ENCODE peak calls at places on chromosome 15, in seven cellular contexts. U is coronary artery, Y is SK-N-SH, J is AG09309, X is cardiac muscle cell, K is GM23248, Z is suprapubic skin. H is an unnamed sample.

GRCh38 chr15:86555939-86556725 is 476.5 kb downstream of the AGBL1 start:
- DNase-seq in Y (no peak), J (no peak), K (no peak), U (no peak), Z (no peak), X (no peak), H (no peak)

GRCh38 chr15:41115652-41116115 is 396 bp downstream of the INO80 start:
- DNase-seq in J (no peak), Y (no peak), U (peak), K (no peak), Z (peak), X (peak), H (peak)

GRCh38 chr15:87623832-87624231 is 632.7 kb downstream of the NTRK3 start:
- DNase-seq in K (peak), J (no peak), Z (no peak), Y (no peak), X (no peak), U (no peak), H (peak)

GRCh38 chr15:27527490-27528067 is 556.6 kb downstream of the GABRG3 start:
- DNase-seq in K (no peak), J (no peak), U (no peak), Y (no peak), X (no peak), Z (no peak), H (no peak)

GRCh38 chr15:78508272-78508671 is 895 bp downstream of the HYKK start:
- DNase-seq in K (no peak), J (no peak), Z (no peak), X (no peak), U (no peak), Y (no peak), H (no peak)

GRCh38 chr15:39643747-39644520 is 63.1 kb downstream of the THBS1 start:
- DNase-seq in Z (no peak), Y (no peak), J (no peak), U (no peak), X (no peak), K (peak), H (no peak)

GRCh38 chr15:33586791-33587697 is 276.3 kb downstream of the RYR3 start:
- DNase-seq in K (no peak), X (no peak), Z (no peak), U (no peak), Y (no peak), J (no peak), H (no peak)

GRCh38 chr15:28086175-28086703 is 12.9 kb downstream of the OCA2 start:
- DNase-seq in X (peak), Z (no peak), K (peak), U (no peak), J (no peak), Y (peak), H (peak)

GRCh38 chr15:87347806-87348515 is 908.6 kb downstream of the NTRK3 start:
- DNase-seq in Y (no peak), U (no peak), J (no peak), K (no peak), X (no peak), Z (no peak), H (no peak)

GRCh38 chr15:31774045-31774444 is 256.3 kb upstream of the CHRNA7 start:
- DNase-seq in U (no peak), Y (no peak), Z (no peak), J (no peak), K (no peak), X (no peak), H (no peak)

GRCh38 chr15:63759752-63760151 is 74.0 kb downstream of the HERC1 start:
- DNase-seq in U (no peak), Z (no peak), K (no peak), Y (no peak), J (no peak), X (no peak), H (no peak)

GRCh38 chr15:30791239-30791638 is 112.5 kb upstream of the FAN1 start:
- DNase-seq in Y (peak), Z (no peak), U (no peak), X (no peak), K (peak), J (no peak), H (no peak)

GRCh38 chr15:63291507-63291906 is 14.1 kb downstream of the APH1B start:
- DNase-seq in X (peak), J (peak), U (no peak), K (peak), Z (no peak), Y (no peak), H (no peak)

GRCh38 chr15:70789213-70789612 is 25.9 kb upstream of the UACA start:
- DNase-seq in J (no peak), Y (no peak), K (no peak), Z (no peak), U (no peak), X (peak), H (no peak)

GRCh38 chr15:67406257-67406861 is 114.6 kb upstream of the C15orf61 start:
- DNase-seq in J (no peak), Y (no peak), X (peak), U (no peak), Z (no peak), K (peak), H (no peak)

GRCh38 chr15:74206801-74207281 is 4.3 kb upstream of the STRA6 start:
- DNase-seq in X (peak), Z (no peak), J (no peak), K (no peak), U (no peak), Y (no peak), H (no peak)

GRCh38 chr15:62068071-62068786 is 1.5 kb downstream of the C2CD4A start:
- DNase-seq in Y (peak), Z (peak), U (no peak), X (peak), J (no peak), K (peak), H (peak)

GRCh38 chr15:59301527-59301926 is 71.1 kb downstream of the MYO1E start:
- DNase-seq in Z (no peak), K (no peak), X (no peak), U (no peak), Y (no peak), J (no peak), H (no peak)

GRCh38 chr15:59300618-59301139 is 72.0 kb downstream of the MYO1E start:
- DNase-seq in Z (no peak), X (peak), U (no peak), Y (no peak), K (no peak), J (no peak), H (no peak)

GRCh38 chr15:59298255-59298856 is 74.3 kb downstream of the MYO1E start:
- DNase-seq in Y (no peak), U (no peak), J (no peak), K (peak), Z (no peak), X (no peak), H (no peak)

GRCh38 chr15:59298876-59299275 is 73.8 kb downstream of the MYO1E start:
- DNase-seq in Z (no peak), X (no peak), Y (no peak), J (no peak), U (no peak), K (no peak), H (no peak)

GRCh38 chr15:59299919-59300617 is 72.6 kb downstream of the MYO1E start:
- DNase-seq in J (peak), U (peak), X (peak), Y (no peak), Z (peak), K (peak), H (no peak)
- H3K4me3 ChIP-seq in J (no peak), U (peak), X (no peak), Y (no peak), Z (no peak), K (peak), H (no peak)

DNA sequence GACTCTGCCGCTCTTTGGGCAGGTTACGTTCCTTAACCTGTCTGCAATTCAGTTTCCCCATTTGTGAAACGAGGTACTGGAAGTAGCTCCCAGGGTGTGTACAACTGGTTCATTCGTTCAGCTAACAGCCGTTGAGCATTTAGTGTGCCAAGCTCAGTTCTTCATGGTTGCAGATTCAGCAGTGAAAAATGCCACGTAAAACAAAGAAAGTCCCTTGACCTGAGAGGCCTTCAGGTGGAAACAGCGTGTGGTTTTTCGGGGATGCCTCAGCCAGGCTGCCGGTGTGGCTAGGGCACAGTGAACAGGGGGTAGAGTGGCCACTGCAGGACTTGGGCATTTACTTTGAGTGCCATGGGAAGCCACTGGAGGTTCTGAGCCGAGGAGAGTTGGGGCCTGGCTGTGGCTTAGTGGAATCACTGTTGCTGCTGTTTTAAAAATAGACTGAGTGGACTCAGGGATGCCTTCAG is 4.7 kb downstream of the SYNM start:
- DNase-seq in U (no peak), K (no peak), Y (no peak), J (no peak), Z (no peak), X (no peak), H (no peak)
- H3K4me3 ChIP-seq in U (peak), K (no peak), Y (no peak), J (no peak), Z (no peak), X (no peak), H (no peak)

GRCh38 chr15:43808960-43809678 is 8.7 kb downstream of the HYPK start:
- DNase-seq in X (no peak), J (no peak), K (no peak), Z (no peak), Y (no peak), U (no peak), H (no peak)

GRCh38 chr15:43808435-43808950 is 8.1 kb downstream of the HYPK start:
- DNase-seq in K (no peak), Y (no peak), U (no peak), J (no peak), Z (no peak), X (no peak), H (no peak)
- H3K4me3 ChIP-seq in K (no peak), Y (no peak), U (no peak), J (no peak), Z (no peak), X (no peak), H (no peak)

DNA sequence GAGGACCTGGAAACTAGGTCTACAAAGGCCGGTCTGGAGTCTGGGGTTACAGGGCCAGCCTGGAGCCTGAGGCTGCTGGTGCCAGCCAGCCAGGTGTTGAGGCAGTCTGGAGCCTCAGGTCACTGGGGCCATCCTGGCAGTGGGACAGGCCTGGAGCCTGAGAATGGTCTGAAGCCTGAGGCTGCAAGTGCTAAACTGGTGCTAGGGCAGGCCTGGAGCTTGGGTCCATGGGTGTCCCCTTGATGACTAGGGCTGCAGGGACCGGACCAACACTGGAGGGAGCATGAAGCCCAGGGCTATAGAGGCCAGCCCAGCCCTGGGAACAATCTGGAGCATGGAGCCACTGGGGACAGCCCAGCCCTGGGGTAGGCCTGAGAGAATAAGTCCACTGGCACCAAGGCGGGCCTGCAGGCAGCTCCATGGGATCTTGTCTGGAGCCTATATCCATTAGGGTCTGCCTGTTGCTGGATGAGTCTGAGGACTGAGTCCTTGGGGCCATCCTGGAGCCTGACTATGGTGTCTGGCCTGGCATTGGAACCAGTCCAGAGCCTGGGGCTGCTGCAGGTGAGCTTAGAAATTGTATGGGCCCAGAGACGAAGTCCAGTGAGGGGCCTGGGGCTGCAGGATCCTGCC is 101.9 kb downstream of the GLDN start:
- DNase-seq in K (no peak), Z (no peak), Y (no peak), U (no peak), X (no peak), J (no peak), H (no peak)
- H3K4me3 ChIP-seq in K (no peak), Z (no peak), Y (no peak), U (no peak), X (no peak), J (no peak), H (no peak)

GRCh38 chr15:52256366-52256765 is 39.2 kb downstream of the MYO5C start:
- DNase-seq in Z (peak), X (peak), U (peak), J (peak), K (peak), Y (peak), H (peak)
- H3K4me3 ChIP-seq in Z (no peak), X (no peak), U (no peak), J (no peak), K (peak), Y (no peak), H (peak)

GRCh38 chr15:99511529-99511864 is 54.3 kb upstream of the MEF2A start:
- DNase-seq in U (no peak), J (peak), Z (no peak), Y (no peak), X (peak), K (peak), H (no peak)
- H3K4me3 ChIP-seq in U (peak), J (no peak), Z (no peak), Y (no peak), X (no peak), K (no peak), H (no peak)

GRCh38 chr15:75672646-75673425 is 25.1 kb downstream of the SNX33 start:
- DNase-seq in J (no peak), U (peak), K (peak), Y (peak), X (peak), Z (no peak), H (peak)
- H3K4me3 ChIP-seq in J (no peak), U (peak), K (no peak), Y (no peak), X (no peak), Z (no peak), H (peak)

H was measured in WERI-Rb-1.